ENCODE peak calls at places on chromosomes 11 and 22, in ten cellular contexts. G is IMR-90; S is fibroblast of lung; C is cardiac muscle cell; Z is BJ; L is upper lobe of right lung; E is CD4-positive, alpha-beta T cell; A is D721Med; H is esophagus muscularis mucosa; J is Peyer's patch. N is an unnamed sample.
A peak's percentile ranks its signal among the peaks of the same experiment; 100 is the strongest.

GRCh38 chr11:61072316-61073109 is 29.8 kb upstream of the CD5 start:
- DNase-seq in G (no peak), S (no peak), C (no peak), Z (no peak), L (no peak), E (no peak), A (no peak), H (no peak), J (no peak), N (no peak)

GRCh38 chr11:75697906-75698563 is 19.6 kb upstream of the MOGAT2 start:
- DNase-seq in G (no peak), S (peak; percentile 2), C (no peak), Z (no peak), L (no peak), E (no peak), A (no peak), H (no peak), J (no peak), N (no peak)

GRCh38 chr22:40857309-40857851 is 432 bp downstream of the XPNPEP3 start:
- DNase-seq in G (no peak), S (no peak), C (peak; percentile 21), Z (no peak), L (no peak), E (peak; percentile 3), A (no peak), H (no peak), J (no peak), N (no peak)

GRCh38 chr11:126791991-126792390 is 208.6 kb downstream of the KIRREL3 start:
- DNase-seq in G (peak; percentile 49), S (peak; percentile 39), C (no peak), Z (no peak), L (no peak), E (no peak), A (no peak), H (no peak), J (no peak), N (no peak)

GRCh38 chr22:47645450-47645914 is 883.0 kb downstream of the TBC1D22A start:
- DNase-seq in G (no peak), S (no peak), C (no peak), Z (no peak), L (no peak), E (no peak), A (no peak), H (peak; percentile 26), J (no peak), N (no peak)

GRCh38 chr11:2806351-2807058 is 79.1 kb downstream of the CDKN1C start:
- DNase-seq in G (no peak), S (no peak), C (no peak), Z (no peak), L (peak; percentile 63), E (no peak), A (no peak), H (no peak), J (peak; percentile 13), N (no peak)

GRCh38 chr11:115132829-115133228 is 371.4 kb downstream of the CADM1 start:
- DNase-seq in G (no peak), S (no peak), C (no peak), Z (no peak), L (no peak), E (no peak), A (no peak), H (no peak), J (no peak), N (no peak)

GRCh38 chr11:112826026-112826425 is 135.2 kb upstream of the NCAM1 start:
- DNase-seq in G (no peak), S (no peak), C (no peak), Z (no peak), L (no peak), E (no peak), A (no peak), H (no peak), J (no peak), N (no peak)

GRCh38 chr11:106717222-106717621 is 301.1 kb downstream of the GUCY1A2 start:
- DNase-seq in G (no peak), S (no peak), C (no peak), Z (no peak), L (no peak), E (no peak), A (no peak), H (no peak), J (no peak), N (no peak)

GRCh38 chr11:84905411-84905810 is 721.7 kb downstream of the DLG2 start:
- DNase-seq in G (peak; percentile 22), S (peak; percentile 79), C (no peak), Z (no peak), L (no peak), E (no peak), A (no peak), H (no peak), J (no peak), N (peak; percentile 43)

DNA sequence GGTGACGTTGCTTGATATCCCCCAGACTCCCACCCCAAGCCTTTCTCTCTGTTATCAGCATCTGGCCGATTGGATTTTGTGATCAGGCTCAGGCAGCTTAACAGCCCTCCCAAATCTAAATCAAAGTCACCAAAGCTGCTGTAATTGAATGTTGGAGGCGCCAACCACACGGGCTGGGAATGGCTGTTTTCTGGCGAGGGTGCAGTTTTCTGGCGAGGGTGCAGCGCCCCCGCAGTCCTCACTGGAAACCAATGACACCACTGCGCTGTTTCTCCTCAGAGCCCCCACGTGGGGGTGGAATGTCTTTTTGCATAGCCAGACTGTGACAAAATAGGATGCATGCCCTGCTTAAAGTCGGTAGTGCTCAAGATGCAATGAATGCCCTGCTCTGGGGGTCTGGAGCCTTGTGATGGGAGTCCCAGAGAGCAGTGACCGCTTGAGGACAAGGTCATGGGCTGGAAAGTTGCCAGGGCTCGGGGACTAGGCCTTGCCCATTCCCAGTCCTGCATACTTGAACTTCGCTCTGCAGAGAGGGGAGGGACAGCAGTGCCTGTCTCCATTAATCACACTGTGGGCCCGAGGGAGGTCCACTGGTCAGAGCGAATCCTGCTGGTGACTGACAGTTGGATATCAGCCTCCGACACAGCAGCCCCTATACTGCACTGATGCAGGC is 105.3 kb downstream of the MORC2 start:
- DNase-seq in G (peak; percentile 21), S (peak; percentile 50), C (peak; percentile 7), Z (no peak), L (peak; percentile 42), E (no peak), A (peak; percentile 32), H (peak; percentile 87), J (no peak), N (no peak)
- TF ChIP-seq CTCF in G (no peak), S (no peak), C (peak; percentile 15), Z (no peak), L (no peak), E (no peak), A (peak; percentile 20), H (no peak), J (no peak), N (no peak)

GRCh38 chr11:898160-898517 is 12.5 kb downstream of the CHID1 start:
- DNase-seq in G (peak; percentile 11), S (peak; percentile 7), C (peak; percentile 32), Z (no peak), L (no peak), E (no peak), A (no peak), H (no peak), J (no peak), N (no peak)
- TF ChIP-seq CTCF in G (peak; percentile 29), S (peak; percentile 42), C (peak; percentile 47), Z (peak; percentile 38), L (no peak), E (no peak), A (peak; percentile 49), H (no peak), J (peak; percentile 17), N (peak; percentile 21)

DNA sequence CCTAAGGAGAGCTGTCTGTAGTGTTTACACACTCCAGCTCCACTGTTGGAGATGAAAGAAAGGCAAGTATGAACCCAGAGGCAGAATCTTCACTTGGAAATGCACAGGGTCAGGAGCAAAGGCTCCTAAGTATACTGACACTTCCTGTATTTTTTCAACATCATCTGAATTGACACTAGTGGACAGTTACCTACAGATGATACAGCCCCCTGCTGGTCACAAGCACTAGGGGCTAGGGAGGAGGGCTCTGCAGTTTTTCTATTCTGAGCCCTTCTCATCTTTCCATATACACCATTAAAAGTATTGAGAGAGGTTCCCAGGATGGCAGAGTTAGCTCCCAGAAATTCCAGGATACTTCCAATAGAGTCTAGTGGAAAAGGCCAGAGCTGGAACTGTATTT is 290.3 kb upstream of the API5 start:
- DNase-seq in G (no peak), S (no peak), C (no peak), Z (no peak), L (no peak), E (no peak), A (no peak), H (no peak), J (no peak), N (no peak)
- TF ChIP-seq CTCF in G (no peak), S (no peak), C (no peak), Z (no peak), L (no peak), E (no peak), A (peak; percentile 27), H (no peak), J (peak; percentile 22), N (no peak)

GRCh38 chr11:236774-237767 is at the start of gene PSMD13:
- DNase-seq in G (peak; percentile 81), S (peak; percentile 82), C (peak; percentile 86), Z (peak; percentile 20), L (peak; percentile 95), E (peak; percentile 84), A (peak; percentile 37), H (peak; percentile 94), J (peak; percentile 77), N (peak; percentile 32)

GRCh38 chr11:240315-240714 is 3.5 kb downstream of the PSMD13 start:
- DNase-seq in G (no peak), S (no peak), C (no peak), Z (no peak), L (no peak), E (no peak), A (no peak), H (no peak), J (no peak), N (no peak)

GRCh38 chr11:232783-233565 is 3.2 kb downstream of the SIRT3 start:
- DNase-seq in G (no peak), S (no peak), C (no peak), Z (no peak), L (no peak), E (no peak), A (no peak), H (no peak), J (peak; percentile 7), N (no peak)

GRCh38 chr11:235180-235997 is 753 bp downstream of the SIRT3 start:
- DNase-seq in G (peak; percentile 32), S (peak; percentile 45), C (no peak), Z (no peak), L (no peak), E (no peak), A (no peak), H (no peak), J (no peak), N (no peak)

DNA sequence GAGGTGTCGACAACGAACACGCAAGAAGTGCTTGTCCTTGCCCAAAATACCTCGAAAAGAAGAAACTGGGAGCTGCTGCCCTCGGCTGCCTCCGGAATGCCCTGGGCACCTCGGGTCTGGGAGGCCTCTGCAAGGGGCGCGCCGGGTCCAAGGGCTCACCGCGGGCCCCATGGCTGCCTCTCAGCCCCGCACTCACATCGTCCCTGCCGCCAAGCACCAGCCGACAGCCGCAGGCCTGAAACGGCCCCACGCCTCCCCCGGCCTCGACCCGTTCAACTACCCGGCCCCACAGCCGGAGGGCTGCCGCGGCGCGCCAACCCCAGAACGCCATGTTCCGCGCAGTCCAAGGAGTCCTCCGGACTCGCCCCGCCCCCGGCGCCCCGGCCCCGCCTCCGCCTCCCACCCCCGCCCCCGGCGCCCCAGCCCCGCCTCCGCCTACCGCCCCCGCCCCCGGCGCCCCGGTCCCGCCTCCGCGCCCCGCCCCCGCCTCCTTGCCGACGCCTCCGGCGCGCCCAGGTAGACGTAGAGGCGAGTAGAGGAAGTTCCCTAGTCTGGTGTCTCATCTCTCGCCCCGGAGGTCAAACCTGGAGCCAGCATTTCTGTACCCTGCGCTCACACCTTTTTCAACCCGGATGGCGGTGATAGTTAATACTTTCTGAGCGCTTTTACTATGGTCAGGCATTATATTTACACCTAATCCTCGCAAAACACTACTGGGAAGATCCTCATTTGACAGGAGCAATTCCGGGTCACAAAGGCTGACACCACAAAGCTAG is at the start of gene SIRT3:
- DNase-seq in G (peak; percentile 65), S (peak; percentile 70), C (peak; percentile 85), Z (no peak), L (peak; percentile 92), E (peak; percentile 77), A (peak; percentile 48), H (peak; percentile 93), J (peak; percentile 85), N (peak; percentile 35)
- TF ChIP-seq CTCF in G (peak; percentile 1), S (no peak), C (no peak), Z (peak; percentile 21), L (peak; percentile 17), E (no peak), A (no peak), H (no peak), J (peak; percentile 47), N (no peak)

N was measured in AG09319.